ENCODE peak calls at places on chromosomes 6 and 20, in four cellular contexts. One of them, this sample, is unnamed.

GRCh38 chr6:286681-287499 is 5.4 kb upstream of the DUSP22 start:
- DNase-seq in cardiac muscle cell: no peak
- DNase-seq in body of pancreas: no peak
- DNase-seq in upper lobe of right lung: no peak
- DNase-seq in this sample: no peak

GRCh38 chr20:19992996-19993908 is 23.9 kb upstream of the NAA20 start:
- DNase-seq in body of pancreas: peak
- DNase-seq in cardiac muscle cell: peak
- DNase-seq in upper lobe of right lung: no peak
- DNase-seq in this sample: peak

GRCh38 chr6:53309897-53310291 is 38.9 kb downstream of the ELOVL5 start:
- DNase-seq in body of pancreas: no peak
- DNase-seq in cardiac muscle cell: no peak
- DNase-seq in upper lobe of right lung: no peak
- DNase-seq in this sample: no peak

GRCh38 chr6:33577718-33578117 is 2.4 kb downstream of the BAK1 start:
- DNase-seq in body of pancreas: no peak
- DNase-seq in cardiac muscle cell: no peak
- DNase-seq in upper lobe of right lung: no peak
- DNase-seq in this sample: no peak

GRCh38 chr6:7166410-7167293 is 58.9 kb downstream of the RREB1 start:
- DNase-seq in upper lobe of right lung: no peak
- DNase-seq in body of pancreas: no peak
- DNase-seq in cardiac muscle cell: peak
- DNase-seq in this sample: peak

GRCh38 chr6:105991561-105992314 is 94.4 kb upstream of the PRDM1 start:
- DNase-seq in cardiac muscle cell: no peak
- DNase-seq in upper lobe of right lung: no peak
- DNase-seq in body of pancreas: peak
- DNase-seq in this sample: no peak

GRCh38 chr6:159117031-159117430 is 52.2 kb upstream of the FNDC1 start:
- DNase-seq in cardiac muscle cell: peak
- DNase-seq in upper lobe of right lung: no peak
- DNase-seq in body of pancreas: no peak
- DNase-seq in this sample: no peak

GRCh38 chr6:43801489-43802181 is 31.6 kb downstream of the VEGFA start:
- DNase-seq in body of pancreas: no peak
- DNase-seq in cardiac muscle cell: no peak
- DNase-seq in upper lobe of right lung: no peak
- DNase-seq in this sample: no peak

GRCh38 chr6:85751374-85752055 is 108.8 kb upstream of the SYNCRIP start:
- DNase-seq in upper lobe of right lung: no peak
- DNase-seq in body of pancreas: no peak
- DNase-seq in cardiac muscle cell: no peak
- DNase-seq in this sample: no peak

GRCh38 chr6:110250838-110251237 is 70.6 kb downstream of the CDC40 start:
- DNase-seq in cardiac muscle cell: no peak
- DNase-seq in upper lobe of right lung: no peak
- DNase-seq in body of pancreas: no peak
- DNase-seq in this sample: no peak

GRCh38 chr6:160987265-160987664 is 4.3 kb upstream of the MAP3K4 start:
- DNase-seq in cardiac muscle cell: no peak
- DNase-seq in body of pancreas: no peak
- DNase-seq in upper lobe of right lung: no peak
- DNase-seq in this sample: no peak

GRCh38 chr20:44615876-44616603 is 33.7 kb downstream of the PKIG start:
- DNase-seq in upper lobe of right lung: peak
- DNase-seq in cardiac muscle cell: no peak
- DNase-seq in body of pancreas: no peak
- DNase-seq in this sample: no peak

GRCh38 chr6:154301086-154301625 is 55.4 kb downstream of the IPCEF1 start:
- DNase-seq in cardiac muscle cell: no peak
- DNase-seq in body of pancreas: no peak
- DNase-seq in upper lobe of right lung: no peak
- DNase-seq in this sample: no peak

GRCh38 chr6:166614171-166614583 is 12.9 kb downstream of the RPS6KA2 start:
- DNase-seq in upper lobe of right lung: no peak
- DNase-seq in body of pancreas: no peak
- DNase-seq in cardiac muscle cell: no peak
- DNase-seq in this sample: no peak

GRCh38 chr6:35443341-35444030 is 8.7 kb upstream of the FANCE start:
- DNase-seq in cardiac muscle cell: no peak
- DNase-seq in body of pancreas: no peak
- DNase-seq in upper lobe of right lung: no peak
- DNase-seq in this sample: no peak

GRCh38 chr6:134170844-134171243 is 118.4 kb upstream of the SLC2A12 start:
- DNase-seq in body of pancreas: no peak
- DNase-seq in cardiac muscle cell: peak
- DNase-seq in upper lobe of right lung: no peak
- DNase-seq in this sample: no peak

GRCh38 chr6:157559201-157559756 is 178.3 kb downstream of the ZDHHC14 start:
- DNase-seq in cardiac muscle cell: no peak
- DNase-seq in upper lobe of right lung: no peak
- DNase-seq in body of pancreas: no peak
- DNase-seq in this sample: no peak
- H3K4me3 ChIP-seq in cardiac muscle cell: no peak
- H3K4me3 ChIP-seq in upper lobe of right lung: no peak
- H3K4me3 ChIP-seq in body of pancreas: no peak
- H3K4me3 ChIP-seq in this sample: no peak

DNA sequence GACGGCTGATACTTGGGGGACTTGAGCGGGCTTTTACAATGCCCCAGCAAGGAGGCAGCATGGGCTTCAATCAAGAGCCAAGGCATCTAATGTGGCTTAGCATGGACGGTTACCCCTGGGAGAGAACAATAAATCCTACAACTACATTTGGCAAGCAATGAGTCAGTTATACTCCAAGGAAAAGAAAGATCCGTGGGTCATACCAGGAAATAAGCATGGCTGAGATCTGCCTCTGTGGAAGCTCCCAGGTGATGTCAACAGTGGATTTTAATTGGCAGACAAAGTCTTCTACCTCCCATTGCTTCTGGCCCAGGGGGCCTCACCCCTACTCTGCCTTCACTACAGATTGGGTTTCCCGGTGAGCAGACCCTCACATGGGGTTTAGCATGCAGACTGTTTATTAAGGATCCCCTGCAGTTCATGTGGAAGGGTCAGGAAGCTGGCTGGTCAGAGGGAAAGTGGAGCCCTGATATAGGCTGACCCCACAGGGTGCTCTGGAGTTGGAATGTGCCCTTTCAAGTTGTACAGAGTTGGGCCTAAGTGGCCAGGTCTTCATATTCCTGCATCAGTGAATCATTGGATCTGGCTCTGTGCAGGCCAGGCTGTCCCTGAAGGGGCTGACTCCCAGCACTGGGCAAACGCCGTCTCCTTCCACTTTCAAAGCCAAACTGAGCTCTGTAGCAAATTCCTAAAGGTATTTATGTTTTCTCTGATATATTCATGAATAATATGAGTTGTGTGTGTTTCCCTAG is 91.3 kb upstream of the GGTLC1 start:
- DNase-seq in cardiac muscle cell: no peak
- DNase-seq in body of pancreas: no peak
- DNase-seq in upper lobe of right lung: no peak
- DNase-seq in this sample: no peak
- H3K4me3 ChIP-seq in cardiac muscle cell: no peak
- H3K4me3 ChIP-seq in body of pancreas: no peak
- H3K4me3 ChIP-seq in upper lobe of right lung: no peak
- H3K4me3 ChIP-seq in this sample: no peak

GRCh38 chr6:112372213-112372806 is 25.2 kb downstream of the RFPL4B start:
- DNase-seq in upper lobe of right lung: no peak
- DNase-seq in body of pancreas: no peak
- DNase-seq in cardiac muscle cell: peak
- DNase-seq in this sample: peak

GRCh38 chr6:112370946-112371345 is 23.8 kb downstream of the RFPL4B start:
- DNase-seq in upper lobe of right lung: no peak
- DNase-seq in cardiac muscle cell: peak
- DNase-seq in body of pancreas: no peak
- DNase-seq in this sample: no peak

GRCh38 chr6:112366695-112367546 is 19.8 kb downstream of the RFPL4B start:
- DNase-seq in cardiac muscle cell: no peak
- DNase-seq in upper lobe of right lung: no peak
- DNase-seq in body of pancreas: no peak
- DNase-seq in this sample: no peak

GRCh38 chr6:112365952-112366351 is 18.8 kb downstream of the RFPL4B start:
- DNase-seq in upper lobe of right lung: no peak
- DNase-seq in body of pancreas: no peak
- DNase-seq in cardiac muscle cell: no peak
- DNase-seq in this sample: no peak

GRCh38 chr6:112367655-112368054 is 20.5 kb downstream of the RFPL4B start:
- DNase-seq in upper lobe of right lung: no peak
- DNase-seq in body of pancreas: no peak
- DNase-seq in cardiac muscle cell: no peak
- DNase-seq in this sample: no peak
- H3K4me3 ChIP-seq in upper lobe of right lung: no peak
- H3K4me3 ChIP-seq in body of pancreas: no peak
- H3K4me3 ChIP-seq in cardiac muscle cell: no peak
- H3K4me3 ChIP-seq in this sample: no peak

DNA sequence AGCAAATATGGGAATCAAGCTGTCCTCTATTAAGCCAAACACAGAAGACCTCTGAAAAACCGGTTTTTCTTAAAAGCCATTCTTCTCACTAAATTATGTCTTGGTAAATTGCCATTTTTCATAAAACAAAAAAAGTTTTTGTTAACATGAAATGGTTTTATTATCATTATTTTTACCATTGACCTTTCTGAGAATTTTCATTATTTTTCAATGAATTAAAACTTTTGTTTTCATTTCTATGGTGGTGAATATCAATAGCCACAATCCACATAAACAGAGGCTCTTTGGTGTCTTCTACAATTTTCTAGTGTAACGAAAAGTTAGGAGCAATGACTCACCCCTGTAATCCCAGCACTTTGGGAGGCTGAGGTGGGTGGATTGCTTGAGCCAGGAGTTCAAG is 2.1 kb downstream of the SF3B5 start:
- DNase-seq in cardiac muscle cell: no peak
- DNase-seq in body of pancreas: no peak
- DNase-seq in upper lobe of right lung: no peak
- DNase-seq in this sample: no peak
- H3K4me3 ChIP-seq in cardiac muscle cell: no peak
- H3K4me3 ChIP-seq in body of pancreas: no peak
- H3K4me3 ChIP-seq in upper lobe of right lung: no peak
- H3K4me3 ChIP-seq in this sample: no peak

GRCh38 chr20:675453-676314 is at the start of gene SCRT2:
- DNase-seq in upper lobe of right lung: peak
- DNase-seq in cardiac muscle cell: peak
- DNase-seq in body of pancreas: peak
- DNase-seq in this sample: no peak

GRCh38 chr20:674936-675452 is 608 bp downstream of the SCRT2 start:
- DNase-seq in body of pancreas: no peak
- DNase-seq in cardiac muscle cell: no peak
- DNase-seq in upper lobe of right lung: no peak
- DNase-seq in this sample: no peak

GRCh38 chr20:676315-676937 is 824 bp upstream of the SCRT2 start:
- DNase-seq in cardiac muscle cell: no peak
- DNase-seq in upper lobe of right lung: no peak
- DNase-seq in body of pancreas: no peak
- DNase-seq in this sample: no peak

GRCh38 chr20:673606-674005 is 2.0 kb downstream of the SCRT2 start:
- DNase-seq in upper lobe of right lung: no peak
- DNase-seq in cardiac muscle cell: no peak
- DNase-seq in body of pancreas: no peak
- DNase-seq in this sample: no peak

DNA sequence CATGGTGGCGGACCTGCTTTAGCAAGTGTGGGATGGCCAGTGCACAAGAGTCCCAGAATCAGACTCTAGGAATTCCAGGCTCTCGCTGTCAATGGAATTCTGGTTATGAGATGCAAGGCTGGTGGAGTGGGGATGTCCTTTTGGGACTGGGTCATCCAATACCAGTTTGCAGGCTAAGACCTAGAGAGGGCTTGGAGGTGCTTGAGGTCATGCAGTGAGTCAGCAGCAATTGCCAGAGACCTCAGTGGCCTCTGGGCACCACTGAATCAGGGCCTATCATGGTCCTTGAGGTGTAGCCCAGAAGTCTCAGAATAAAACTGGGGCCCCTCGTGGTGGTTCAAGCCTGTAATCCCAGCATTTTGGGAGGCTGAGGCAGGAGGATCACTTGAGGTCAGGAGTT is 1.4 kb upstream of the SCRT2 start:
- DNase-seq in body of pancreas: no peak
- DNase-seq in cardiac muscle cell: no peak
- DNase-seq in upper lobe of right lung: no peak
- DNase-seq in this sample: no peak
- H3K4me3 ChIP-seq in body of pancreas: no peak
- H3K4me3 ChIP-seq in cardiac muscle cell: no peak
- H3K4me3 ChIP-seq in upper lobe of right lung: no peak
- H3K4me3 ChIP-seq in this sample: no peak

This sample was measured in SJCRH30.